ENCODE peak calls at places on chromosomes 13 and 19, in seven cellular contexts. P is T1000; B is dorsolateral prefrontal cortex; L is stimulated activated CD4-positive, alpha-beta T cell treated with anti-CD3 and anti-CD28 coated beads, TNF-alpha, amount 100 ng/mL, for 48 hours; J is nucleus accumbens; I is DMS153; M is MM.1S. F is an unnamed sample.

GRCh38 chr19:32830231-32831014 is 39.1 kb downstream of the SLC7A9 start:
- DNase-seq in L (no peak), M (peak; percentile 36), B (no peak), P (peak; percentile 25), I (no peak), J (no peak), F (no peak)

GRCh38 chr19:5093953-5094718 is 125.2 kb downstream of the KDM4B start:
- DNase-seq in B (no peak), I (no peak), L (no peak), P (no peak), M (no peak), J (no peak), F (no peak)

GRCh38 chr13:113419531-113420183 is 33.6 kb downstream of the ADPRHL1 start:
- DNase-seq in B (no peak), P (no peak), J (no peak), L (no peak), M (no peak), I (no peak), F (no peak)

GRCh38 chr19:47644743-47645499 is 36.0 kb downstream of the BICRA start:
- DNase-seq in M (no peak), J (no peak), I (peak; percentile 60), P (no peak), B (no peak), L (no peak), F (no peak)

GRCh38 chr19:10952809-10953208 is 8.0 kb upstream of the SMARCA4 start:
- DNase-seq in L (no peak), J (no peak), P (no peak), I (peak; percentile 66), M (no peak), B (no peak), F (no peak)

GRCh38 chr19:55255618-55256423 is 3.0 kb downstream of the PPP6R1 start:
- DNase-seq in P (no peak), B (no peak), J (no peak), L (no peak), M (peak; percentile 33), I (no peak), F (no peak)

GRCh38 chr19:54850930-54851329 is 687 bp downstream of the KIR3DL2 start:
- DNase-seq in P (no peak), J (no peak), M (no peak), I (no peak), L (no peak), B (no peak), F (no peak)

GRCh38 chr13:30618186-30618937 is 642 bp downstream of the USPL1 start:
- DNase-seq in M (peak; percentile 12), I (no peak), P (no peak), L (no peak), J (no peak), B (peak; percentile 34), F (no peak)

GRCh38 chr19:47435883-47436417 is 16.6 kb upstream of the MEIS3 start:
- DNase-seq in I (no peak), M (no peak), L (no peak), B (no peak), J (no peak), P (no peak), F (no peak)

GRCh38 chr13:24043590-24044350 is 116.8 kb upstream of the SPATA13 start:
- DNase-seq in I (no peak), J (no peak), B (no peak), M (no peak), L (no peak), P (no peak), F (no peak)

GRCh38 chr19:10471909-10472308 is 31.2 kb downstream of the KEAP1 start:
- DNase-seq in M (peak; percentile 55), P (no peak), L (no peak), B (no peak), J (no peak), I (no peak), F (no peak)

GRCh38 chr13:112250788-112251445 is 125.2 kb upstream of the SPACA7 start:
- DNase-seq in L (no peak), B (no peak), P (no peak), I (no peak), M (no peak), J (no peak), F (no peak)

GRCh38 chr19:12840091-12841079 is 2.1 kb downstream of the MAST1 start:
- DNase-seq in J (no peak), B (peak; percentile 64), P (peak; percentile 66), I (peak; percentile 93), M (peak; percentile 31), L (peak; percentile 47), F (no peak)

GRCh38 chr19:46478356-46478986 is 7.1 kb upstream of the PNMA8A start:
- DNase-seq in J (no peak), L (no peak), I (peak; percentile 18), P (no peak), M (no peak), B (peak; percentile 76), F (no peak)

GRCh38 chr13:82636119-82636518 is 1246.2 kb downstream of the SLITRK1 start:
- DNase-seq in J (no peak), L (no peak), I (no peak), M (no peak), B (no peak), P (no peak), F (no peak)

GRCh38 chr13:32824671-32825070 is 191.6 kb upstream of the KL start:
- DNase-seq in I (no peak), M (no peak), L (no peak), J (no peak), B (no peak), P (peak; percentile 72), F (no peak)

GRCh38 chr19:4066682-4067395 is at the start of gene ZBTB7A:
- DNase-seq in L (no peak), P (peak; percentile 41), J (peak; percentile 61), I (peak; percentile 48), M (peak; percentile 71), B (peak; percentile 75), F (no peak)

GRCh38 chr19:47461876-47462275 is 9.8 kb downstream of the SLC8A2 start:
- DNase-seq in I (no peak), J (no peak), L (no peak), B (no peak), P (no peak), M (no peak), F (no peak)

GRCh38 chr19:1133471-1133929 is 29.7 kb downstream of the GPX4 start:
- DNase-seq in M (peak; percentile 94), I (no peak), P (peak; percentile 53), L (peak; percentile 66), B (no peak), J (no peak), F (no peak)

GRCh38 chr19:31149306-31149975 is 199.8 kb downstream of the TSHZ3 start:
- DNase-seq in B (no peak), I (no peak), P (no peak), L (no peak), J (no peak), M (no peak), F (no peak)

GRCh38 chr13:95858286-95859075 is 181.5 kb downstream of the DNAJC3 start:
- DNase-seq in J (no peak), I (no peak), L (no peak), P (no peak), B (no peak), M (no peak), F (peak; percentile 77)

GRCh38 chr13:63551731-63552130 is 2136.1 kb upstream of the PCDH20 start:
- DNase-seq in M (no peak), B (no peak), L (no peak), J (no peak), I (no peak), P (no peak), F (no peak)

GRCh38 chr19:48900477-48901452 is 653 bp downstream of the NUCB1 start:
- DNase-seq in B (no peak), L (no peak), P (no peak), M (peak; percentile 40), J (no peak), I (no peak), F (no peak)

GRCh38 chr13:70339738-70340137 is 231.5 kb upstream of the KLHL1 start:
- DNase-seq in L (no peak), J (no peak), M (no peak), B (no peak), I (no peak), P (no peak), F (no peak)

GRCh38 chr19:33818426-33818825 is 21.8 kb downstream of the KCTD15 start:
- DNase-seq in M (no peak), B (no peak), I (no peak), P (no peak), L (no peak), J (no peak), F (no peak)

GRCh38 chr13:108283110-108283509 is 13.6 kb downstream of the TNFSF13B start:
- DNase-seq in B (no peak), J (no peak), L (no peak), I (no peak), P (no peak), M (no peak), F (no peak)

GRCh38 chr19:898663-899062 is 5.4 kb downstream of the RNU6-9 start:
- DNase-seq in I (no peak), P (no peak), M (no peak), L (no peak), J (no peak), B (peak; percentile 85), F (no peak)

GRCh38 chr13:71874490-71874889 is 7.5 kb upstream of the DACH1 start:
- DNase-seq in I (no peak), M (no peak), L (no peak), P (no peak), J (no peak), B (no peak), F (no peak)

GRCh38 chr19:16660763-16661479 is at the start of gene TMEM38A:
- DNase-seq in M (peak; percentile 44), J (peak; percentile 47), P (no peak), L (no peak), I (no peak), B (no peak), F (no peak)

GRCh38 chr19:5128932-5129389 is 160.0 kb downstream of the KDM4B start:
- DNase-seq in J (no peak), L (no peak), P (no peak), M (no peak), I (no peak), B (no peak), F (no peak)

GRCh38 chr19:23345838-23346237 is 49.4 kb downstream of the ZNF91 start:
- DNase-seq in B (no peak), P (no peak), I (no peak), J (no peak), M (no peak), L (no peak), F (no peak)

GRCh38 chr13:38141792-38142191 is 207.9 kb upstream of the UFM1 start:
- DNase-seq in L (no peak), I (no peak), P (no peak), B (no peak), M (no peak), J (no peak), F (no peak)

GRCh38 chr19:23571175-23571574 is 115.8 kb downstream of the ZNF675 start:
- DNase-seq in P (no peak), J (no peak), B (no peak), I (no peak), M (no peak), L (no peak), F (no peak)

GRCh38 chr13:99439048-99439447 is 62.2 kb upstream of the TM9SF2 start:
- DNase-seq in B (no peak), L (no peak), I (no peak), J (no peak), M (no peak), P (no peak), F (no peak)

GRCh38 chr19:17448190-17448967 is at the start of gene TMEM221:
- DNase-seq in M (no peak), L (no peak), I (no peak), P (no peak), B (no peak), J (no peak), F (no peak)

GRCh38 chr19:7670150-7670784 is 1.4 kb downstream of the RETN start:
- DNase-seq in B (peak; percentile 79), L (no peak), M (no peak), P (no peak), J (no peak), I (no peak), F (no peak)

F was measured in glomerular endothelial cell.